ENCODE peak calls at places on chromosomes 5 and 9, in four cellular contexts. D is adrenal gland, W is cardiac muscle cell, U is OCI-LY7. O is an unnamed sample.

GRCh38 chr9:76194896-76195295 is 199.3 kb downstream of the RFK start:
- DNase-seq in D (no peak), W (no peak), U (no peak), O (no peak)

GRCh38 chr5:115460476-115460875 is 84.1 kb downstream of the FEM1C start:
- DNase-seq in D (peak; percentile 80), W (peak; percentile 78), U (no peak), O (peak; percentile 37)

GRCh38 chr9:98310752-98311392 is 55.4 kb upstream of the TBC1D2 start:
- DNase-seq in D (peak; percentile 19), W (no peak), U (no peak), O (no peak)

GRCh38 chr9:83444110-83444509 is 94.1 kb downstream of the FRMD3 start:
- DNase-seq in D (peak; percentile 46), W (no peak), U (no peak), O (no peak)

GRCh38 chr9:7174301-7174700 is 416.5 kb downstream of the KDM4C start:
- DNase-seq in D (no peak), W (no peak), U (no peak), O (no peak)

GRCh38 chr5:15447209-15447608 is 52.8 kb upstream of the FBXL7 start:
- DNase-seq in D (no peak), W (no peak), U (no peak), O (no peak)

GRCh38 chr5:14292766-14293165 is 149.6 kb downstream of the TRIO start:
- DNase-seq in D (no peak), W (no peak), U (no peak), O (no peak)

GRCh38 chr9:98807811-98808195 is 333 bp downstream of the GALNT12 start:
- DNase-seq in D (no peak), W (no peak), U (peak; percentile 33), O (no peak)

GRCh38 chr5:159851053-159851452 is 65.2 kb upstream of the ADRA1B start:
- DNase-seq in D (no peak), W (no peak), U (no peak), O (no peak)

DNA sequence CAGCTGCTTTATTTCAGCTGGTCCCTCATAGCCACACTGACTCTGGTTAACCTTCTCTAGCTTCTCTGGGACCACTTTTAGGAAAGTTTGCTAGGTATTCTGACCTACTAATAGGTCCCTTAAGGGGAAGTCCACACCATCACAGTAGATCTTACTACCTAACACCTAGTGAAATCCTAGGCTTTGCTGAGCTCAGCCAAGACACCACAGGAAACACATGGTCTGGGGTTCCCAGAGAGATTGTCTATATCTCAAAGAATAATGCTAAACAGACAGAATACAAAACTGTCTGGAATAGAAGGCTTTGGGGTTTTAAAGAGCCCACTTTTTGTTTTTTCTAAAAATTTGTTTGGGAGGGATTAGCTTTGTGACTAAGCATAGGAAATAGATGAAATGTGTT is 395.1 kb downstream of the ARHGEF28 start:
- DNase-seq in D (no peak), W (no peak), U (no peak), O (no peak)
- H3K27ac ChIP-seq in D (no peak overlapping the region), W (no peak overlapping the region), U (no peak overlapping the region), O (no peak overlapping the region)

GRCh38 chr5:139245637-139246335 is 47.6 kb upstream of the SIL1 start:
- DNase-seq in D (no peak), W (no peak), U (no peak), O (no peak)
- H3K9me3 ChIP-seq in D (no peaks in the 10 kb centered on the region), W (no peaks in the 10 kb centered on the region), U (no peaks in the 10 kb centered on the region), O (peaks cover 3% of the 10 kb centered on the region)

GRCh38 chr5:127359502-127359901 is 68.9 kb downstream of the MEGF10 start:
- DNase-seq in D (no peak), W (no peak), U (no peak), O (no peak)

GRCh38 chr5:127363403-127363802 is 72.8 kb downstream of the MEGF10 start:
- DNase-seq in D (no peak), W (no peak), U (no peak), O (no peak)

GRCh38 chr5:127355342-127355741 is 64.7 kb downstream of the MEGF10 start:
- DNase-seq in D (no peak), W (no peak), U (no peak), O (no peak)

GRCh38 chr5:127358274-127358673 is 67.7 kb downstream of the MEGF10 start:
- DNase-seq in D (no peak), W (no peak), U (no peak), O (no peak)

GRCh38 chr5:127358782-127359181 is 68.2 kb downstream of the MEGF10 start:
- DNase-seq in D (no peak), W (no peak), U (no peak), O (no peak)
- H3K27ac ChIP-seq in D (no peak overlapping the region), W (no peak overlapping the region), U (no peak overlapping the region), O (no peak overlapping the region)

GRCh38 chr5:3324421-3325101 is 271.1 kb upstream of the IRX1 start:
- DNase-seq in D (no peak), W (peak; percentile 7), U (no peak), O (no peak)
- H3K9me3 ChIP-seq in D (no peaks in the 10 kb centered on the region), W (no peaks in the 10 kb centered on the region), U (peaks cover 12% of the 10 kb centered on the region), O (peaks cover 90% of the 10 kb centered on the region)

DNA sequence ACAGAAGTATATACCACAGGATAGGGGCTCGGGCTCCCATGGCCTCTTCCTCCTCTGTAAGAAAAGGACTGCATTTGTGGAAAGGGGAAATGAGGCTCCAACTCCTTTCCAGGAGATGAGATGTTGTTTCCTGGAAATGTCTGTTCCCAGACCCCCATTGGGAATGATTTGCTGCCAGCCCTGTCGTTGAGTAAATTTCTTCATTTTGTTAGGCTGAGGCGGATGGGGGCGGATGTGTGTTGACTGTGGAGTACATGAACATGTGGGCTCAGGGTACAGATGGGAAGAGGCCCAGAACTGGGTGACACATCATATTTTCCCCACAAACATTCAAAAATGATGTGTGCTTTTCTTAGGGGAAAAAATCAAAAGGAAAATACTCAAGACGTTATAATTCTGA is 28.8 kb upstream of the TNFAIP8 start:
- DNase-seq in D (no peak), W (no peak), U (no peak), O (no peak)
- H3K27ac ChIP-seq in D (no peak overlapping the region), W (no peak overlapping the region), U (peak overlapping the region; percentile 34), O (no peak overlapping the region)

GRCh38 chr5:138757061-138757776 is 4.0 kb downstream of the CTNNA1 start:
- DNase-seq in D (no peak), W (no peak), U (no peak), O (no peak)
- H3K9me3 ChIP-seq in D (no peaks in the 10 kb centered on the region), W (no peaks in the 10 kb centered on the region), U (no peaks in the 10 kb centered on the region), O (peaks cover 17% of the 10 kb centered on the region)